ENCODE peak calls at places on chromosomes 4 and X, in five cellular contexts. T is brain microvascular endothelial cell, F is uterus, L is ascending aorta, H is astrocyte. G is an unnamed sample.

GRCh38 chr4:128698386-128698785 is 111.1 kb upstream of the JADE1 start:
- DNase-seq in T (no peak), F (no peak), L (no peak), H (no peak), G (no peak)

GRCh38 chr4:26171953-26172352 is 148.9 kb upstream of the RBPJ start:
- DNase-seq in T (peak; percentile 50), F (no peak), L (no peak), H (peak; percentile 94), G (no peak)

GRCh38 chr4:98326168-98326567 is 65.0 kb downstream of the RAP1GDS1 start:
- DNase-seq in T (no peak), F (no peak), L (no peak), H (no peak), G (no peak)

GRCh38 chr4:149987330-149987751 is 90.9 kb upstream of the DCLK2 start:
- DNase-seq in T (no peak), F (no peak), L (no peak), H (no peak), G (no peak)

GRCh38 chr4:4430492-4431195 is 43.7 kb downstream of the NSG1 start:
- DNase-seq in T (peak; percentile 89), F (no peak), L (no peak), H (peak; percentile 74), G (no peak)

GRCh38 chrX:155027509-155028066 is 944 bp downstream of the FUNDC2 start:
- DNase-seq in T (peak; percentile 45), F (no peak), L (no peak), H (peak; percentile 71), G (no peak)

GRCh38 chrX:110435191-110435590 is 76.5 kb downstream of the RTL9 start:
- DNase-seq in T (no peak), F (no peak), L (no peak), H (no peak), G (no peak)

GRCh38 chr4:155530857-155531256 is 135.8 kb upstream of the GUCY1A1 start:
- DNase-seq in T (no peak), F (no peak), L (no peak), H (no peak), G (no peak)

GRCh38 chr4:175833574-175834350 is 21.7 kb upstream of the GPM6A start:
- DNase-seq in T (no peak), F (no peak), L (no peak), H (peak; percentile 14), G (no peak)

GRCh38 chr4:6687947-6688878 is 5.5 kb upstream of the S100P start:
- DNase-seq in T (no peak), F (no peak), L (no peak), H (no peak), G (no peak)

GRCh38 chr4:23890369-23891063 is 669 bp upstream of the PPARGC1A start:
- DNase-seq in T (no peak), F (no peak), L (no peak), H (no peak), G (no peak)

GRCh38 chr4:155891058-155891457 is 12.4 kb upstream of the TDO2 start:
- DNase-seq in T (peak; percentile 5), F (no peak), L (no peak), H (peak; percentile 3), G (no peak)

GRCh38 chrX:107654778-107655761 is 26.8 kb downstream of the PRPS1 start:
- DNase-seq in T (peak; percentile 87), F (no peak), L (peak; percentile 48), H (peak; percentile 87), G (peak; percentile 86)
- H3K27ac ChIP-seq in T (peak overlapping the region; percentile 80), F (no peak overlapping the region), L (peak overlapping the region; percentile 48), H (peak overlapping the region; percentile 76), G (no peak overlapping the region)

GRCh38 chr4:1833307-1834046 is 22.5 kb downstream of the LETM1 start:
- DNase-seq in T (no peak), F (no peak), L (no peak), H (no peak), G (no peak)

GRCh38 chr4:1830234-1830633 is 25.7 kb downstream of the LETM1 start:
- DNase-seq in T (no peak), F (no peak), L (no peak), H (no peak), G (no peak)

GRCh38 chr4:1832690-1833089 is 23.3 kb downstream of the LETM1 start:
- DNase-seq in T (no peak), F (no peak), L (no peak), H (no peak), G (no peak)

GRCh38 chr4:1831331-1831730 is 24.6 kb downstream of the LETM1 start:
- DNase-seq in T (no peak), F (no peak), L (no peak), H (no peak), G (no peak)

DNA sequence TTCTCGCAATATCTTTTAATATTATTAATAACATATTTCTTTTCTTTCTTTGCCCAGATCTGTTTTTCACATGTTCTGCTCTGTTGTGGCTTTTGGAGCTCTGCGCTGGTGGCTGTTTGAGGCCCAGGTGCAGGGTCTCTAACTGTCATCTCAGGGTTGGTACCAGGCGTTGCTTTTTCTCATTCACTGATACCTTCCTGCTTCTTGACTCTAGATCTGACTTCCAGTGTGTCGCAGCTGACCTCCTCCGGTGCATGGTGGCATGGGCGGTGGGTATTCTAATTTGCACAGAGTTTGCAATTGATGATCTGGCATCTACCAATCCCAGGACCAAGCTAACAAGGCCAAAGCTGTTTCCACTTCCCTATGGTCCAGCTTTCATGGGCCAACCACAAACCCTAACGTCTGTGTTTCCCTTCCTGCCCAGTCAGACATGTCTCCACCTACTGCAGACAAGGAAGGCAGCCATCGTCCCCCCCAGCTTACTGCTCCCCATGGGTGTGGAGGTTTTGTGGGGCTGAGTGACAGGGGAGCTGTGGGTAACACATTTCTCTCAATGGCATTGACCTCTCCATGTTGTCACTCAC is 25.2 kb downstream of the LETM1 start:
- DNase-seq in T (no peak), F (no peak), L (no peak), H (no peak), G (no peak)
- H3K36me3 ChIP-seq in T (peaks cover 55% of the 10 kb centered on the region), F (no peaks in the 10 kb centered on the region), L (peaks cover 69% of the 10 kb centered on the region), H (peaks cover 28% of the 10 kb centered on the region), G (peaks cover 79% of the 10 kb centered on the region)

GRCh38 chrX:119482041-119482440 is 13.8 kb downstream of the SLC25A5 start:
- DNase-seq in T (no peak), F (no peak), L (no peak), H (no peak), G (no peak)

GRCh38 chrX:119479845-119480244 is 11.6 kb downstream of the SLC25A5 start:
- DNase-seq in T (no peak), F (no peak), L (no peak), H (no peak), G (no peak)

GRCh38 chrX:119486745-119487144 is 18.5 kb downstream of the SLC25A5 start:
- DNase-seq in T (no peak), F (no peak), L (no peak), H (no peak), G (no peak)

GRCh38 chrX:119481218-119481875 is 13.1 kb downstream of the SLC25A5 start:
- DNase-seq in T (no peak), F (no peak), L (no peak), H (no peak), G (peak; percentile 63)

DNA sequence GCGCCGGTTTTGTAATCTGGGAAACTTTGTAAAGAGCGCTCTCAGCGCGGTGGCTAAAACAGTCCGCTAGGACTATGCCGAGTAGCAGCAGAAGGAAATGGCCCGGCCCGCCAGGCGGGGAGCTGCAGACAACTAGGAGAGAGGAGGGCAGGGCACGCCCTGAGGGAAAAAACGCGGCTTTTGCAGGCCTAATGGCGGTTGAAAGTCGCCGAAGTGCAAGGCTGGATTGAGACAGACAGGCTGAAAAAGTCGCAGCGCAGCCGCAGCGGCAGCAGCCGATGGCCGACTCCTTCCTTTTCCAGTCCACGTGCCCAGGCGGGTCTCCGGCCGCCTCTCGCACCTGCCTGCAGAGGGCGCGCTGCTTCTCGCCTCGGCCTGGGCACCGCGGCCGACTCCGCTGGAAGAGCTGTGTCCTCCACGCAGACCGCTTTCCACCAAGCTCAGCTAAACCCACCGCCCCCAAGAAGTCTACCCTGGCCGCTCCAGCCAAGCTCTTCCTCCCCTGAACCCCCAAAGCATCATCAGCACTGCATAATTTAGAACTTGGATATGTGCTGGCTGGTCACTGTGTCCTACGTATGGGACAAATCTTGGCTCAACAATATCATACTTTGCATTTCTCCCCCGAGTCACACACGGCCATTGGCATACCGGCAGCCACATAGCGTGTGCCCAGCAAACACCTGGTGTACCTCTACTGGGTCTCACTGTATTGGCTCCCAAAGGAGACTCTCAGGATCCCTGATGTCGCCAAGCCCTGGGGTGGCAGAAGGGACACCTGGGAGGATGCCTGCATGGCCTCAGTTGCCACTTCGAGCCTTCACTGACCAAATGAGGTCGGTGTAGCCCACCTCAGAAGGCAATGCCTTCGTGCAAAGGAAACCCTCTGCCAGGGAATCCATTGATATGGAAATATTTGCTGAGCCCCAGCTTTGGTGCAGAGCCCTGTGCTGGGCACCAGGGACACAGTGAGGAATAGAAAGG is 14.5 kb downstream of the SLC25A5 start:
- DNase-seq in T (peak; percentile 35), F (peak; percentile 44), L (no peak), H (peak; percentile 18), G (peak; percentile 71)
- H3K27ac ChIP-seq in T (no peak overlapping the region), F (peak overlapping the region; percentile 33), L (no peak overlapping the region), H (no peak overlapping the region), G (peak overlapping the region; percentile 76)

GRCh38 chrX:113982766-113983165 is 601.1 kb upstream of the HTR2C start:
- DNase-seq in T (no peak), F (no peak), L (no peak), H (no peak), G (no peak)
- H3K36me3 ChIP-seq in T (no peaks in the 10 kb centered on the region), F (no peaks in the 10 kb centered on the region), L (no peaks in the 10 kb centered on the region), H (no peaks in the 10 kb centered on the region), G (no peaks in the 10 kb centered on the region)

DNA sequence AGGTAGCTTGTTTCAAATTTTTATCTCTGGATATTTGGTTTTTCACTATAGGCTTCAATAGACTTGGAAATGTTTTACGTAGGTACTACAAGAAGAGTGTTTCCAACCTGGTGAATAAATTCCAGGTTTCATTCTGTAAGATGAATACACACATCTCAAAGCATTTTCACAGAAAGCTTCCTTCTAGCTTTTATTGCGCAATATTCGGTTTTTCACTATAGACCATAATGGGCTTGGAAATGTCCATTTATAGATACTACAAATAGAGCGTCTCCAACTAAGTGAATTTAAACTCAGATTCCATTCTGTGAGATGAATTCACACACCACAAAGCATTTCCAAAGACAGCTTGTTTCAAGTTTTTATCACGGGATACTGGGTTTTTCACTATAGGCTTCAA is 857.7 kb upstream of the HS3ST1 start:
- DNase-seq in T (no peak), F (no peak), L (no peak), H (no peak), G (no peak)
- H3K27ac ChIP-seq in T (no peak overlapping the region), F (no peak overlapping the region), L (no peak overlapping the region), H (no peak overlapping the region), G (no peak overlapping the region)